ENCODE peak calls at places on chromosome 17, in four cellular contexts. D is stimulated activated CD8-positive, alpha-beta memory T cell treated with anti-CD3 and anti-CD28 coated beads, Interleukin-15, amount 100 ng/mL, for 24 hours; O is T-helper 17 cell; F is HTR-8/SVneo. G is an unnamed sample.
A peak's percentile ranks its signal among the peaks of the same experiment; 100 is the strongest.

GRCh38 chr17:14901376-14901775 is 363.8 kb downstream of the PMP22 start:
- DNase-seq in F (no peak), D (no peak), O (no peak), G (no peak)

GRCh38 chr17:75724016-75725003 is 3.1 kb downstream of the ITGB4 start:
- DNase-seq in F (no peak), O (no peak), D (no peak), G (no peak)

GRCh38 chr17:64126918-64127317 is 3.0 kb downstream of the ERN1 start:
- DNase-seq in D (no peak), F (no peak), O (no peak), G (no peak)

GRCh38 chr17:33125552-33125950 is 133.9 kb downstream of the SPACA3 start:
- DNase-seq in O (no peak), F (no peak), D (no peak), G (no peak)

GRCh38 chr17:64709481-64709880 is 47.4 kb upstream of the SMURF2 start:
- DNase-seq in F (no peak), D (no peak), O (no peak), G (no peak)

GRCh38 chr17:74417178-74418045 is 14.5 kb upstream of the GPRC5C start:
- DNase-seq in F (no peak), O (no peak), D (no peak), G (peak; percentile 25)

GRCh38 chr17:58121925-58122324 is 26.3 kb upstream of the OR4D1 start:
- DNase-seq in O (peak; percentile 17), F (peak; percentile 63), D (no peak), G (no peak)

GRCh38 chr17:59683283-59683682 is 23.9 kb downstream of the PTRH2 start:
- DNase-seq in D (no peak), F (no peak), O (no peak), G (no peak)

GRCh38 chr17:15467592-15467991 is at the start of gene CDRT4:
- DNase-seq in F (no peak), D (no peak), O (no peak), G (no peak)

GRCh38 chr17:59223813-59224212 is 3.5 kb downstream of the GDPD1 start:
- DNase-seq in F (no peak), D (no peak), O (no peak), G (no peak)

GRCh38 chr17:77106874-77107358 is 33.9 kb upstream of the SEC14L1 start:
- DNase-seq in O (no peak), F (no peak), D (no peak), G (no peak)

GRCh38 chr17:50074227-50074626 is 18.3 kb downstream of the ITGA3 start:
- DNase-seq in F (no peak), D (no peak), O (no peak), G (no peak)

GRCh38 chr17:82203920-82204319 is 8.7 kb downstream of the CCDC57 start:
- DNase-seq in O (no peak), D (no peak), F (no peak), G (no peak)